ENCODE peak calls at places on chromosomes 12 and 14, in eight cellular contexts. F, W, K, N, H, D, X and Y are unnamed samples.

GRCh38 chr14:20494935-20495766 is 10.2 kb upstream of the RNASE10 start:
- DNase-seq in F (peak; percentile 59), X (no peak), N (no peak), K (peak; percentile 45), H (no peak), D (no peak), W (no peak), Y (peak; percentile 30)

GRCh38 chr14:33475623-33476022 is 475.3 kb downstream of the EGLN3 start:
- DNase-seq in H (no peak), F (no peak), K (no peak), W (peak; percentile 69), N (no peak), D (no peak), X (peak; percentile 49), Y (peak; percentile 57)

GRCh38 chr12:113230315-113231274 is 9.3 kb downstream of the TPCN1 start:
- DNase-seq in H (no peak), D (no peak), N (no peak), F (no peak), W (no peak), X (peak; percentile 43), K (no peak), Y (no peak)

GRCh38 chr12:29043069-29043468 is 106.0 kb upstream of the FAR2 start:
- DNase-seq in X (peak; percentile 54), N (no peak), F (no peak), W (no peak), K (peak; percentile 76), H (no peak), D (no peak), Y (peak; percentile 45)

GRCh38 chr12:14769462-14769836 is 33.8 kb downstream of the WBP11 start:
- DNase-seq in K (no peak), D (no peak), N (peak; percentile 20), F (no peak), W (peak; percentile 66), X (peak; percentile 27), H (no peak), Y (peak; percentile 34)

GRCh38 chr12:11621797-11622423 is 27.6 kb upstream of the ETV6 start:
- DNase-seq in H (no peak), F (no peak), D (no peak), K (no peak), X (no peak), W (no peak), N (no peak), Y (peak; percentile 18)

GRCh38 chr12:10365716-10366433 is 24.0 kb downstream of the KLRK1 start:
- DNase-seq in W (no peak), K (no peak), N (no peak), H (peak; percentile 4), D (no peak), F (no peak), X (peak; percentile 35), Y (peak; percentile 52)

GRCh38 chr14:44699391-44699790 is 192.3 kb upstream of the FSCB start:
- DNase-seq in D (no peak), H (no peak), N (no peak), W (no peak), K (no peak), F (no peak), X (no peak), Y (no peak)

GRCh38 chr14:104367811-104368750 is 211.5 kb upstream of the C14orf180 start:
- DNase-seq in H (no peak), W (no peak), F (no peak), N (no peak), D (no peak), K (no peak), X (no peak), Y (no peak)

GRCh38 chr12:6461401-6462233 is 8.9 kb downstream of the VAMP1 start:
- DNase-seq in N (no peak), K (no peak), F (peak; percentile 97), D (peak; percentile 64), W (no peak), X (no peak), H (no peak), Y (no peak)

GRCh38 chr12:10186299-10186698 is 7.5 kb downstream of the TMEM52B start:
- DNase-seq in X (no peak), N (peak; percentile 29), D (no peak), F (no peak), H (no peak), W (no peak), K (no peak), Y (no peak)